ENCODE peak calls at places on chromosome X, in ten cellular contexts. M, L, U, D, E, T, V, K, F and Y are unnamed samples.

GRCh38 chrX:23907106-23907495 is 637 bp downstream of the APOO start:
- DNase-seq in M (no peak), L (no peak), U (no peak), D (no peak), E (peak), T (no peak), V (no peak), K (no peak), F (no peak), Y (no peak)

GRCh38 chrX:37871626-37872302 is 24.4 kb upstream of the DYNLT3 start:
- DNase-seq in M (peak), L (no peak), U (no peak), D (no peak), E (no peak), T (peak), V (peak), K (no peak), F (peak), Y (no peak)

GRCh38 chrX:123603516-123603915 is 129.3 kb downstream of the THOC2 start:
- DNase-seq in M (no peak), L (no peak), U (no peak), D (no peak), E (no peak), T (no peak), V (no peak), K (no peak), F (no peak), Y (no peak)

GRCh38 chrX:34770511-34770910 is 113.4 kb upstream of the TMEM47 start:
- DNase-seq in M (no peak), L (no peak), U (no peak), D (no peak), E (no peak), T (no peak), V (no peak), K (no peak), F (no peak), Y (no peak)

GRCh38 chrX:130994671-130995070 is 63.5 kb upstream of the ARHGAP36 start:
- DNase-seq in M (no peak), L (no peak), U (peak), D (no peak), E (peak), T (peak), V (peak), K (peak), F (no peak), Y (no peak)

GRCh38 chrX:23660766-23661132 is 6.5 kb upstream of the PRDX4 start:
- DNase-seq in M (no peak), L (no peak), U (no peak), D (no peak), E (no peak), T (no peak), V (no peak), K (no peak), F (no peak), Y (no peak)

GRCh38 chrX:32448945-32449344 is 762.4 kb downstream of the DMD start:
- DNase-seq in M (no peak), L (no peak), U (peak), D (no peak), E (no peak), T (no peak), V (no peak), K (peak), F (no peak), Y (no peak)

GRCh38 chrX:130047416-130047815 is 62.9 kb downstream of the ELF4 start:
- DNase-seq in M (no peak), L (no peak), U (no peak), D (no peak), E (no peak), T (no peak), V (no peak), K (no peak), F (no peak), Y (no peak)

GRCh38 chrX:52979993-52980392 is 21.7 kb upstream of the FAM156A start:
- DNase-seq in M (no peak), L (no peak), U (no peak), D (no peak), E (no peak), T (no peak), V (no peak), K (no peak), F (no peak), Y (no peak)

GRCh38 chrX:13428055-13428786 is 108.4 kb upstream of the ATXN3L start:
- DNase-seq in M (peak), L (no peak), U (no peak), D (no peak), E (no peak), T (peak), V (peak), K (peak), F (peak), Y (no peak)

GRCh38 chrX:39755152-39756032 is 342.4 kb downstream of the BCOR start:
- DNase-seq in M (peak), L (no peak), U (no peak), D (no peak), E (no peak), T (peak), V (peak), K (no peak), F (peak), Y (peak)

GRCh38 chrX:3119376-3119775 is 78.1 kb downstream of the ARSF start:
- DNase-seq in M (no peak), L (no peak), U (no peak), D (no peak), E (no peak), T (no peak), V (no peak), K (no peak), F (no peak), Y (no peak)

GRCh38 chrX:74422576-74423288 is 1.4 kb downstream of the SLC16A2 start:
- DNase-seq in M (peak), L (no peak), U (peak), D (peak), E (peak), T (no peak), V (no peak), K (peak), F (peak), Y (peak)

GRCh38 chrX:63275127-63275526 is 76.0 kb downstream of the SPIN4 start:
- DNase-seq in M (no peak), L (no peak), U (peak), D (no peak), E (peak), T (peak), V (peak), K (peak), F (peak), Y (peak)

GRCh38 chrX:54423161-54423888 is 16.9 kb upstream of the TSR2 start:
- DNase-seq in M (no peak), L (no peak), U (no peak), D (no peak), E (peak), T (no peak), V (no peak), K (peak), F (no peak), Y (no peak)

GRCh38 chrX:69424161-69424560 is 80.0 kb upstream of the NALF2 start:
- DNase-seq in M (no peak), L (no peak), U (no peak), D (no peak), E (peak), T (peak), V (no peak), K (no peak), F (no peak), Y (no peak)

GRCh38 chrX:123487226-123487625 is 245.6 kb downstream of the THOC2 start:
- DNase-seq in M (no peak), L (no peak), U (no peak), D (no peak), E (no peak), T (no peak), V (no peak), K (no peak), F (peak), Y (no peak)

GRCh38 chrX:56728752-56729151 is 291 bp upstream of the NBDY start:
- DNase-seq in M (no peak), L (no peak), U (peak), D (no peak), E (peak), T (peak), V (no peak), K (no peak), F (no peak), Y (no peak)

GRCh38 chrX:54923376-54923775 is 2.8 kb downstream of the TRO start:
- DNase-seq in M (no peak), L (no peak), U (no peak), D (no peak), E (no peak), T (no peak), V (no peak), K (no peak), F (no peak), Y (no peak)

GRCh38 chrX:154096140-154097002 is 1.1 kb downstream of the MECP2 start:
- DNase-seq in M (peak), L (no peak), U (peak), D (no peak), E (peak), T (peak), V (no peak), K (no peak), F (peak), Y (no peak)

GRCh38 chrX:139738581-139738980 is 30.6 kb upstream of the MCF2 start:
- DNase-seq in M (peak), L (no peak), U (no peak), D (no peak), E (no peak), T (no peak), V (peak), K (no peak), F (no peak), Y (no peak)

GRCh38 chrX:83469551-83469950 is 38.5 kb upstream of the POU3F4 start:
- DNase-seq in M (no peak), L (no peak), U (peak), D (no peak), E (peak), T (peak), V (peak), K (peak), F (no peak), Y (peak)

GRCh38 chrX:152220612-152221011 is 82.2 kb upstream of the MAGEA10 start:
- DNase-seq in M (no peak), L (no peak), U (no peak), D (no peak), E (no peak), T (peak), V (peak), K (no peak), F (no peak), Y (no peak)

GRCh38 chrX:54172455-54172854 is 10.6 kb downstream of the FAM120C start:
- DNase-seq in M (no peak), L (no peak), U (no peak), D (no peak), E (no peak), T (no peak), V (no peak), K (no peak), F (no peak), Y (no peak)

GRCh38 chrX:70421618-70422017 is 1.5 kb upstream of the GDPD2 start:
- DNase-seq in M (no peak), L (no peak), U (no peak), D (no peak), E (no peak), T (no peak), V (no peak), K (no peak), F (no peak), Y (no peak)

GRCh38 chrX:73828080-73828720 is 265.2 kb downstream of the CHIC1 start:
- DNase-seq in M (no peak), L (no peak), U (no peak), D (no peak), E (no peak), T (no peak), V (no peak), K (no peak), F (no peak), Y (no peak)

GRCh38 chrX:48511561-48511960 is 2.8 kb downstream of the PORCN start:
- DNase-seq in M (no peak), L (no peak), U (no peak), D (no peak), E (peak), T (peak), V (peak), K (no peak), F (no peak), Y (no peak)

GRCh38 chrX:104922206-104922621 is 298.3 kb downstream of the TEX13A start:
- DNase-seq in M (peak), L (peak), U (peak), D (no peak), E (peak), T (peak), V (peak), K (peak), F (peak), Y (peak)

GRCh38 chrX:63350551-63350950 is 581 bp downstream of the SPIN4 start:
- DNase-seq in M (no peak), L (no peak), U (peak), D (peak), E (peak), T (peak), V (peak), K (peak), F (no peak), Y (no peak)

GRCh38 chrX:52923781-52924241 is 26.7 kb downstream of the FAM156B start:
- DNase-seq in M (peak), L (no peak), U (peak), D (no peak), E (no peak), T (peak), V (peak), K (peak), F (peak), Y (no peak)

GRCh38 chrX:39167791-39168190 is 366.5 kb downstream of the MID1IP1 start:
- DNase-seq in M (no peak), L (no peak), U (no peak), D (no peak), E (no peak), T (no peak), V (no peak), K (no peak), F (no peak), Y (no peak)

GRCh38 chrX:40104649-40105015 is 6.9 kb upstream of the BCOR start:
- DNase-seq in M (peak), L (no peak), U (peak), D (no peak), E (no peak), T (no peak), V (no peak), K (no peak), F (peak), Y (peak)

GRCh38 chrX:115912372-115912897 is 258.1 kb upstream of the AGTR2 start:
- DNase-seq in M (no peak), L (no peak), U (peak), D (no peak), E (no peak), T (no peak), V (no peak), K (no peak), F (no peak), Y (peak)

GRCh38 chrX:123169247-123169901 is 14.7 kb upstream of the GRIA3 start:
- DNase-seq in M (no peak), L (no peak), U (no peak), D (no peak), E (no peak), T (peak), V (peak), K (no peak), F (no peak), Y (no peak)

GRCh38 chrX:5957506-5957905 is 271.2 kb downstream of the NLGN4X start:
- DNase-seq in M (no peak), L (no peak), U (no peak), D (no peak), E (no peak), T (no peak), V (peak), K (no peak), F (no peak), Y (no peak)

GRCh38 chrX:118702741-118703140 is 24.7 kb upstream of the IL13RA1 start:
- DNase-seq in M (no peak), L (no peak), U (no peak), D (no peak), E (no peak), T (no peak), V (peak), K (no peak), F (no peak), Y (no peak)

GRCh38 chrX:24860140-24860539 is 155.6 kb downstream of the ARX start:
- DNase-seq in M (no peak), L (no peak), U (no peak), D (no peak), E (no peak), T (no peak), V (no peak), K (no peak), F (no peak), Y (no peak)

GRCh38 chrX:134794692-134795091 is 136.4 kb upstream of the PLAC1 start:
- DNase-seq in M (no peak), L (no peak), U (no peak), D (no peak), E (no peak), T (no peak), V (no peak), K (no peak), F (no peak), Y (no peak)